ENCODE peak calls at places on chromosome 18, in seven cellular contexts. I, H, M, O, B, X and K are unnamed samples.

GRCh38 chr18:2083691-2084090 is 487.6 kb downstream of the METTL4 start:
- DNase-seq in I (no peak), H (no peak), M (no peak), O (no peak), B (no peak), X (no peak), K (peak; percentile 8)

GRCh38 chr18:29218101-29218500 is 1041.2 kb upstream of the CDH2 start:
- DNase-seq in I (no peak), H (no peak), M (peak; percentile 33), O (no peak), B (no peak), X (no peak), K (no peak)

GRCh38 chr18:36212301-36212977 is 25.1 kb downstream of the MOCOS start:
- DNase-seq in I (no peak), H (no peak), M (peak; percentile 30), O (no peak), B (no peak), X (no peak), K (peak; percentile 27)

GRCh38 chr18:3758531-3758930 is 308.6 kb downstream of the TGIF1 start:
- DNase-seq in I (peak; percentile 82), H (no peak), M (peak; percentile 92), O (no peak), B (no peak), X (no peak), K (no peak)

GRCh38 chr18:56036673-56037072 is 448.7 kb upstream of the TCF4 start:
- DNase-seq in I (no peak), H (no peak), M (peak; percentile 3), O (no peak), B (no peak), X (no peak), K (no peak)

GRCh38 chr18:34650121-34650545 is 60.0 kb upstream of the DTNA start:
- DNase-seq in I (no peak), H (no peak), M (peak; percentile 83), O (no peak), B (no peak), X (peak; percentile 65), K (no peak)

GRCh38 chr18:3305354-3305762 is 43.4 kb downstream of the MYL12B start:
- DNase-seq in I (peak; percentile 98), H (no peak), M (peak; percentile 99), O (no peak), B (no peak), X (peak; percentile 86), K (no peak)

GRCh38 chr18:67731853-67732252 is 215.3 kb upstream of the DSEL start:
- DNase-seq in I (peak; percentile 13), H (no peak), M (peak; percentile 86), O (no peak), B (no peak), X (peak; percentile 7), K (no peak)

DNA sequence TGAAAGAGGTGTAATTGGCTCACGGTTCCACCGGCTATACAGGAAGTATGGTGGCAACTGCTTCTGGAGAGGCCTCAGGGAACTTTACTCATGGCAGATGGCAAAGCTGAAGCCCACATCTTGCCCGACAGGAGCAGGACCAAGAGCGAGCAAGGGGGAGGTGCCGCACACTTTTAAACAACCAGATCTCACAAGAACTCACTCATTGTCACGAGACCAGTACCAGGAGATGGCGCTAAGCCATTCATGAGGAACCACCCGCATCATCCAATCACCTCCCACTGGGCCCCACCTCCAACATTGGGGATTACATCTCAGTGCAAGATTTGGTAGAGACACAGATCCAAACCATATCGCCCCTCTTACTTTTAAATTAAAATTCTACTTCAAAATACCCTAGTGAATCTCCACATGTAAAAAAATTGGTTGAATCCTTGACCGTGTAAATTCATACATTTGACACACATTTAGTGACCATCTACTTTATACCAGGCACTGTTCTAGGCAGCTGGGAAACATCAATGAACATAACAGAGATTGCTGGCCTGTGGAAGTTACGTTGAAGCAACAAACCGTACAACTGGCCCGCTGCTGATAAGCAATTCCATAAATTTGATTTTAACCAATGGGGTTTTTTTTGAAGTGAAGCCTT is 87.6 kb downstream of the ALPK2 start:
- DNase-seq in I (no peak), H (no peak), M (peak; percentile 53), O (no peak), B (no peak), X (no peak), K (peak; percentile 59)
- TF ChIP-seq CTCF in I (no peak), H (peak; percentile 15), M (no peak), O (peak; percentile 8), B (peak; percentile 31), X (peak; percentile 10), K (peak; percentile 50)

GRCh38 chr18:45171575-45172225 is 443.6 kb upstream of the SLC14A2 start:
- DNase-seq in I (no peak), H (no peak), M (peak; percentile 93), O (peak; percentile 19), B (no peak), X (no peak), K (no peak)

GRCh38 chr18:45168883-45169585 is 446.2 kb upstream of the SLC14A2 start:
- DNase-seq in I (peak; percentile 19), H (no peak), M (peak; percentile 98), O (no peak), B (no peak), X (peak; percentile 18), K (no peak)

GRCh38 chr18:45167109-45167551 is 448.1 kb upstream of the SLC14A2 start:
- DNase-seq in I (no peak), H (no peak), M (peak; percentile 88), O (no peak), B (no peak), X (peak; percentile 65), K (no peak)

GRCh38 chr18:45167631-45168225 is 447.5 kb upstream of the SLC14A2 start:
- DNase-seq in I (no peak), H (no peak), M (peak; percentile 95), O (no peak), B (no peak), X (peak; percentile 54), K (no peak)

GRCh38 chr18:45169610-45170009 is 445.7 kb upstream of the SLC14A2 start:
- DNase-seq in I (peak; percentile 38), H (no peak), M (peak; percentile 99), O (peak; percentile 61), B (no peak), X (peak; percentile 70), K (no peak)
- TF ChIP-seq CTCF in I (no peak), H (no peak), M (peak; percentile 9), O (no peak), B (no peak), X (peak; percentile 26), K (no peak)

DNA sequence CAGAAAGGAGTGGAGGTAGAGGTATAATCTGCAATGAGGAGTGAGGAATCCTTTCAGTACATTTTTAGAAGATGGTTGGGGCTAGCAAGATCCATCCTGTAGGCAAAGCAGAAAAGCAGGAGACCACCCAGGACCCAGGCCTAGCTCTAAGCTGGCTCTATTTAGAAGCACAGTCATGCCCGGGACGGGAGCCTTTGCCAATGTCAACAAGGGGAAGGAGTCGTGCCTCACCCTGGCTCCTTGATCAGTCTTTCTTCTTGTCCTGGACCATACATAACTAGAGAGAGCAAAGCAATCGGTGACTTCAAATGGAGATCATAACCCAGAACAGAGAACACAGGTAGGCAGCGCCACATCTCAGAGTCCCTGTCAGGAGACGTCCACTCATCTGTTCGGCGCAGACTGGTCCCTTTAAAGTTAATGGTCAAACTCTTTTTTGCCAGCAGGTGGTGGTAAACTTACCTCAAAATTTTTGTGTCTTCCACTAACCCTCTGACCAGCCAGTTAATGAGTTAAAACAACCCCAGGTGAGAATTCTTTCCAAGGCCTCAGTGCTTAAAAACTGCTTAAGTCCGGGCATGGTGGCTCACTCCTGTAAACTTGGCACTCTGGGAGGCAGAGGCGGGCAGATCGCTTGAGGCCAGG is 8.0 kb downstream of the MC5R start:
- DNase-seq in I (peak; percentile 15), H (no peak), M (peak; percentile 2), O (no peak), B (no peak), X (no peak), K (peak; percentile 35)
- TF ChIP-seq CTCF in I (no peak), H (no peak), M (no peak), O (no peak), B (no peak), X (no peak), K (peak; percentile 49)

GRCh38 chr18:10453885-10454772 is at the start of gene APCDD1:
- DNase-seq in I (peak; percentile 30), H (peak; percentile 88), M (no peak), O (peak; percentile 77), B (peak; percentile 7), X (no peak), K (peak; percentile 90)

GRCh38 chr18:10450986-10451385 is 3.4 kb upstream of the APCDD1 start:
- DNase-seq in I (no peak), H (no peak), M (no peak), O (no peak), B (no peak), X (no peak), K (no peak)

GRCh38 chr18:10455726-10456453 is 1.5 kb downstream of the APCDD1 start:
- DNase-seq in I (no peak), H (no peak), M (no peak), O (no peak), B (no peak), X (no peak), K (peak; percentile 20)

GRCh38 chr18:10454800-10455550 is 540 bp downstream of the APCDD1 start:
- DNase-seq in I (peak; percentile 18), H (peak; percentile 82), M (peak; percentile 9), O (peak; percentile 28), B (peak; percentile 5), X (no peak), K (no peak)

DNA sequence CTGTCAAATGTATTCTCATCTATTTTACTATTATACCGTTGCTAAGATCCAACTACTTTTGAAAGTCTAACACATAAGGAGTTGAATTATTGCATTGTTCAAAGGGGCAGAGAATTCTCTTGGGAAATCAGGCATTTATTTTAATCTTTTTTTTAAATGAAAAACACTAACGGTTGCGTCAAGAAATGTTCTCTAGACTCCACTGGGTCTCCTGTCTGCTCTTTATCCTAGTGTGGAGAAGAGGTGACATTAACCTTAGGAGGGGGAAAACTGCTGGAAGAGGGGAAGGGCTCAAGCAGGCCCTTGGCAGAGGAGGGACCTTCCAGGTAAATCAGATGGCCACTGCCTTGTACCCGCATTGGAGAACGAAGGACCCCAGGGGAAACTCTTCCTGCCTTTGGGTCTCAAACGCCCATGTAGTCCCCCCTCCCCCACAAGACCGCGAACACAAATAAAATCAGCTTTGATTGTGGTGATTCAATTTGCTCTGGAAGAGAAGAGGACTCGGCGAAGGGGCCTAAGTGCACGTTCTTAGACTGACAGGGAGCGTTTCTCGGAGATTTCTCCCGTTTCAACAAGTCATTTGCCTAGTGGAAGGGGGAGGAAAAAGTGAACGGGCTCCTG is 1.1 kb upstream of the APCDD1 start:
- DNase-seq in I (no peak), H (no peak), M (peak; percentile 18), O (no peak), B (no peak), X (no peak), K (no peak)
- TF ChIP-seq CTCF in I (no peak), H (no peak), M (no peak), O (no peak), B (no peak), X (no peak), K (no peak)